ENCODE peak calls at places on chromosomes 12 and 14, in five cellular contexts. J, Q, P, Z and F are unnamed samples.

GRCh38 chr12:34121360-34121759 is 99.1 kb downstream of the ALG10 start:
- DNase-seq in J (no peak), Q (no peak), P (no peak), Z (no peak), F (no peak)

GRCh38 chr14:36996857-36997590 is 175.4 kb downstream of the SLC25A21 start:
- DNase-seq in J (no peak), Q (no peak), P (no peak), Z (no peak), F (no peak)

GRCh38 chr12:51924551-51925399 is 17.5 kb downstream of the ACVRL1 start:
- DNase-seq in J (no peak), Q (no peak), P (no peak), Z (no peak), F (no peak)

GRCh38 chr12:8692573-8692972 is 5.2 kb upstream of the RIMKLB start:
- DNase-seq in J (peak), Q (no peak), P (no peak), Z (no peak), F (no peak)

GRCh38 chr14:25756880-25757279 is 706.9 kb upstream of the STXBP6 start:
- DNase-seq in J (no peak), Q (no peak), P (no peak), Z (no peak), F (no peak)

GRCh38 chr14:97894552-97894951 is 1097.4 kb downstream of the VRK1 start:
- DNase-seq in J (no peak), Q (no peak), P (no peak), Z (no peak), F (no peak)

GRCh38 chr12:131527736-131528135 is 183.2 kb upstream of the SFSWAP start:
- DNase-seq in J (no peak), Q (no peak), P (no peak), Z (no peak), F (no peak)

GRCh38 chr14:61320806-61321384 is 484 bp upstream of the PRKCH start:
- DNase-seq in J (no peak), Q (peak), P (no peak), Z (peak), F (no peak)

GRCh38 chr14:76644875-76645518 is 116.3 kb upstream of the VASH1 start:
- DNase-seq in J (no peak), Q (no peak), P (no peak), Z (no peak), F (peak)

GRCh38 chr12:52630104-52630500 is 11.7 kb upstream of the KRT73 start:
- DNase-seq in J (no peak), Q (no peak), P (no peak), Z (no peak), F (peak)

GRCh38 chr12:6383572-6384498 is at the start of gene LTBR:
- DNase-seq in J (peak), Q (no peak), P (peak), Z (peak), F (peak)

GRCh38 chr14:105088812-105089745 is 23.8 kb upstream of the GPR132 start:
- DNase-seq in J (no peak), Q (no peak), P (peak), Z (no peak), F (no peak)

GRCh38 chr14:69047255-69047654 is 68.2 kb upstream of the ACTN1 start:
- DNase-seq in J (no peak), Q (no peak), P (no peak), Z (no peak), F (no peak)

GRCh38 chr14:79483472-79483871 is 727.8 kb downstream of the DIO2 start:
- DNase-seq in J (no peak), Q (no peak), P (no peak), Z (no peak), F (no peak)

GRCh38 chr14:104221071-104221625 is 82.8 kb downstream of the KIF26A start:
- DNase-seq in J (no peak), Q (no peak), P (no peak), Z (peak), F (no peak)

GRCh38 chr12:116693259-116694227 is 44.3 kb downstream of the SPRING1 start:
- DNase-seq in J (no peak), Q (peak), P (peak), Z (no peak), F (peak)

GRCh38 chr12:113242018-113242418 is 20.8 kb downstream of the TPCN1 start:
- DNase-seq in J (no peak), Q (no peak), P (no peak), Z (peak), F (peak)

GRCh38 chr14:76773956-76774355 is 12.7 kb downstream of the VASH1 start:
- DNase-seq in J (no peak), Q (no peak), P (no peak), Z (no peak), F (no peak)

GRCh38 chr12:105085537-105085936 is 1.3 kb upstream of the ALDH1L2 start:
- DNase-seq in J (no peak), Q (no peak), P (no peak), Z (no peak), F (no peak)

GRCh38 chr12:121223283-121223946 is 13.5 kb downstream of the P2RX4 start:
- DNase-seq in J (no peak), Q (no peak), P (no peak), Z (no peak), F (no peak)

GRCh38 chr12:59780605-59781135 is 184.8 kb downstream of the SLC16A7 start:
- DNase-seq in J (peak), Q (no peak), P (no peak), Z (no peak), F (no peak)

GRCh38 chr14:65164068-65164824 is 61.9 kb upstream of the MAX start:
- DNase-seq in J (peak), Q (peak), P (no peak), Z (no peak), F (no peak)

GRCh38 chr12:116959845-116960514 is 49.2 kb downstream of the FBXW8 start:
- DNase-seq in J (no peak), Q (no peak), P (no peak), Z (no peak), F (no peak)

GRCh38 chr12:119687344-119687865 is 19.5 kb downstream of the PRKAB1 start:
- DNase-seq in J (no peak), Q (no peak), P (no peak), Z (no peak), F (no peak)

GRCh38 chr12:57242691-57243454 is 8.1 kb downstream of the STAC3 start:
- DNase-seq in J (no peak), Q (peak), P (no peak), Z (peak), F (no peak)

GRCh38 chr12:111314949-111315539 is 53.9 kb downstream of the PHETA1 start:
- DNase-seq in J (peak), Q (no peak), P (no peak), Z (no peak), F (peak)

GRCh38 chr12:16344269-16344668 is 3.2 kb upstream of the MGST1 start:
- DNase-seq in J (no peak), Q (no peak), P (no peak), Z (no peak), F (no peak)

GRCh38 chr12:8564656-8565055 is 24.0 kb upstream of the CLEC4E start:
- DNase-seq in J (no peak), Q (no peak), P (no peak), Z (no peak), F (no peak)

GRCh38 chr14:79702197-79702596 is 509.1 kb downstream of the DIO2 start:
- DNase-seq in J (no peak), Q (no peak), P (no peak), Z (no peak), F (no peak)

GRCh38 chr14:67798731-67799130 is 17.7 kb downstream of the ZFYVE26 start:
- DNase-seq in J (no peak), Q (no peak), P (no peak), Z (no peak), F (no peak)

GRCh38 chr12:94689002-94689645 is 38.8 kb upstream of the TMCC3 start:
- DNase-seq in J (peak), Q (no peak), P (no peak), Z (no peak), F (no peak)

GRCh38 chr12:132282950-132283771 is 46.2 kb downstream of the GALNT9 start:
- DNase-seq in J (no peak), Q (no peak), P (no peak), Z (no peak), F (no peak)

GRCh38 chr12:110023634-110024023 is 24.4 kb downstream of the ANKRD13A start:
- DNase-seq in J (no peak), Q (no peak), P (no peak), Z (no peak), F (no peak)

GRCh38 chr12:42128327-42128726 is 16.3 kb downstream of the GXYLT1 start:
- DNase-seq in J (no peak), Q (no peak), P (no peak), Z (no peak), F (no peak)

GRCh38 chr12:51863363-51863920 is 14.9 kb upstream of the FIGNL2 start:
- DNase-seq in J (no peak), Q (no peak), P (no peak), Z (no peak), F (no peak)

GRCh38 chr14:55048900-55049437 is 2.5 kb upstream of the MAPK1IP1L start:
- DNase-seq in J (no peak), Q (no peak), P (no peak), Z (no peak), F (no peak)